ENCODE peak calls at places on chromosomes 2 and 18, in seven cellular contexts. Z is suprapubic skin; S is left ventricle myocardium inferior; J is PC-9; I is IMR-90; M is upper lobe of right lung; Y is CD8-positive, alpha-beta T cell. H is an unnamed sample.

GRCh38 chr2:212001280-212001679 is 537.3 kb downstream of the ERBB4 start:
- DNase-seq in Z (no peak), S (no peak), J (no peak), I (no peak), M (no peak), Y (no peak), H (no peak)

GRCh38 chr2:197159681-197160211 is 150.8 kb downstream of the ANKRD44 start:
- DNase-seq in Z (no peak), S (no peak), J (no peak), I (peak), M (no peak), Y (peak), H (no peak)

GRCh38 chr2:176638167-176639015 is 369.1 kb downstream of the MTX2 start:
- DNase-seq in Z (peak), S (peak), J (peak), I (peak), M (peak), Y (peak), H (peak)

GRCh38 chr2:229490167-229490566 is 219.1 kb upstream of the PID1 start:
- DNase-seq in Z (no peak), S (no peak), J (no peak), I (no peak), M (no peak), Y (no peak), H (no peak)

GRCh38 chr2:29902356-29902755 is 19.0 kb downstream of the ALK start:
- DNase-seq in Z (no peak), S (no peak), J (no peak), I (no peak), M (no peak), Y (no peak), H (no peak)

GRCh38 chr18:25605322-25605721 is 253.4 kb upstream of the ZNF521 start:
- DNase-seq in Z (no peak), S (no peak), J (no peak), I (no peak), M (no peak), Y (no peak), H (no peak)

GRCh38 chr18:44826418-44827259 is 146.0 kb downstream of the SETBP1 start:
- DNase-seq in Z (peak), S (peak), J (peak), I (peak), M (no peak), Y (no peak), H (peak)

GRCh38 chr2:158394453-158394852 is 62.1 kb downstream of the CCDC148 start:
- DNase-seq in Z (no peak), S (no peak), J (no peak), I (no peak), M (no peak), Y (no peak), H (no peak)

DNA sequence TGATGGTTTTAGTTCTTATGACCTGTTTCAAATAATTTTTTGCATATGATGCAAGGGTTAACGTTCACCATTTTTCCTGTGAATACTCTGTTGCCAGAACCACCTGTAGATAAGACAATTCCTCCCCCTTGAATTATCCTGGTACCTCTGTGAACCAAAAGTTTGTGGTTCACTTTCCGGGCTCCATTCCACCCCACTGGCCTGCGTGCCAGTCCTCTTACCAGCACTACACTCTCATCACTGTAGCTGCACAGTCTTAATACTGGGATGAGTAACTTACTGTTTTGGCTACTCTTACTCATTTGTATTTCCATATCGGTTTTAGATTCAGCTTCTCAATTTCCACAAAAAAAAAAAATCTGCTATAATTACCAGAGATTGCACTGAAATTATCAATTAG is 34.4 kb downstream of the AFG3L2 start:
- DNase-seq in Z (no peak), S (no peak), J (no peak), I (no peak), M (no peak), Y (no peak), H (no peak)
- H3K27ac ChIP-seq in Z (no peak), S (no peak), J (no peak), I (no peak), M (no peak), Y (no peak), H (no peak)

DNA sequence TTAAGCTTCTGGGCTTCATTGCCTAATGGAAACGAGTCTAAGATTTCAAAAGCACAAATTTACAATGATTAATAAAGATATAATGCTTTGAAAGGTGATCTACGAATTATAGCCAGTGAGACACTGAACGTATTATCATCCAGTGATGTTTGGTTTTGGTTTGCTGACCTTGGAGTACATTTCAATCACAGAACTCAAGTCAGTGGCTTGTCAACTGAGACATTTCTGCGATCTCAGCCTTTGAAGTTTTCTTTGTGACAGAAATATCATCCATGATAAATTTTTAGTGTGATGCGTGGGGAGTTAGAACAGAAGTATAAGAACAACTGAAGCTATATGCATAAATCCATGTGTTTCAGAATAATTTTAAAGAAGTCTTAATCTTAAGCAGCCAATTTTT is 263.8 kb downstream of the TCF4 start:
- DNase-seq in Z (no peak), S (no peak), J (no peak), I (no peak), M (no peak), Y (no peak), H (no peak)
- H3K27ac ChIP-seq in Z (peak), S (peak), J (no peak), I (no peak), M (no peak), Y (no peak), H (no peak)

GRCh38 chr2:191845248-191845715 is 1.6 kb downstream of the CAVIN2 start:
- DNase-seq in Z (no peak), S (peak), J (no peak), I (no peak), M (peak), Y (no peak), H (no peak)
- H3K27ac ChIP-seq in Z (peak), S (peak), J (no peak), I (peak), M (peak), Y (no peak), H (peak)

DNA sequence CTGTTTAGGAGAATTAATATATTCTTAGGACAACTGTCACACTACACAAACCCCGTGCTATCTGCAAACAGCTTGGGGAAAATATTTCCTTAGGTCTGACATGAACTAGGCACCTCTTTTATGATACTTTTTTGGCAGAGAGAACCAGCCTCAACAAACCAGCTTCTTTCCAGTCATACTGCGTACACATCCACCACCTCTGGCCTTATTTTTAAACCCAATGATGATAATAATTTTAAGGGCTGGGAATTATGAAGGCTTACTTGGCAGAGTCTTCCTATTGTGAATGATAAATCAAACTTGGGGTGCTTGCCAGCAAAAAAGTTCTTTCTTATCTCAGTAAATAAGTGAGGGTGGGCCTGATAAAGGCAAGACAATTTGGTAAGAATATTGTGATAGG is 1230.2 kb upstream of the ZEB2 start:
- DNase-seq in Z (no peak), S (no peak), J (no peak), I (no peak), M (no peak), Y (no peak), H (no peak)
- H3K27ac ChIP-seq in Z (no peak), S (no peak), J (no peak), I (no peak), M (no peak), Y (no peak), H (no peak)

GRCh38 chr2:54454922-54455583 is 1.1 kb upstream of the SPTBN1 start:
- DNase-seq in Z (no peak), S (no peak), J (peak), I (no peak), M (peak), Y (no peak), H (no peak)

GRCh38 chr2:54456526-54457325 is 599 bp downstream of the SPTBN1 start:
- DNase-seq in Z (no peak), S (peak), J (peak), I (peak), M (peak), Y (no peak), H (no peak)

GRCh38 chr2:54457326-54458023 is 1.3 kb downstream of the SPTBN1 start:
- DNase-seq in Z (no peak), S (peak), J (peak), I (no peak), M (peak), Y (no peak), H (no peak)

GRCh38 chr2:54454548-54454921 is 1.6 kb upstream of the SPTBN1 start:
- DNase-seq in Z (no peak), S (no peak), J (no peak), I (no peak), M (no peak), Y (no peak), H (no peak)

DNA sequence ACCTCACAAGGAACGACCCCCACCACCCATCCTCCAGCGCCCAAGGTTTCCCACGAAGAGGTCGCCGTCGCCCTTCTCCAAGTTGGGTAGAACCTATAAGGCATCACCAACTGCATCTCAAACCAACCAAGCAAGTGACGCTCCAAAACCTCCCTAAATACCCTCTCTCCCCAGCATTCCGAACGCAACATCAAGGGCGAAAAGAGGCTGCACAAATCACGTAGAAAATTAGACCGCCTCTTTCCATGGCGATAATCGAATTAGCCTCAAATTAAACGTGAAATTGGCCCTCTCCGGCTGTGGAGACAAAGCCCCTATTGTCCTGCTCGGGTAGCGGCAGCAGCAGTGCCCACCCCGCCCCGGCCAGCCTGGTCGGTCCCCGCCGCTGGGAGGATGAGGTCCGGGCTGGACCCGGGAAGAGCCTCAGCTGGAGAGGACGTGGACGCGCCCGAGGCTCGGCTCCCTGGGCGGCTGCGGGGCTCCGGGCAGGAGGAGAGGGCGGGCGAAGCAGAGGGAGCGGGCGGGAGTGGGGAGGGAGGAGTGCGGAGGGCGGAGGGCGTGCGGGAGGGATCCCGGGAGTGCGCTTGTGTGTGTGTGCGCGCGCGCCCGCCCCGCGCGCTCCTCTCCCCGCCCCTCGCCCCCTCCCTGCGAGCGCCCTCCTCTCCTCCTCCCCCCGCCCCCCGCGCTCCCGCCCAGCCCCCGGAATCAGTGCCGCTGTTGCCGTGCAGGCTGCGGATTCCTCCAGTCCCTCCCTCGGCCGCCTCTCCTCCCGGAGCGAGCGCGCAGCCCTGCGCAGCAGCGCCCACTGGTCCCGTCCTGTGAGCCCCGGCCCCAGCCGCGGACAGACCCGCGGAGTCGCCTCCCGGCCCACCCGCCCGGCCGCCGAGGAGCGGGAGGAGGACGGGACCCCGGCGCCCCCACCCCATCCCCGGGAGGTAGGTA is at the start of gene SPTBN1:
- DNase-seq in Z (peak), S (peak), J (peak), I (peak), M (peak), Y (peak), H (peak)
- H3K27ac ChIP-seq in Z (peak), S (peak), J (no peak), I (peak), M (peak), Y (no peak), H (peak)

DNA sequence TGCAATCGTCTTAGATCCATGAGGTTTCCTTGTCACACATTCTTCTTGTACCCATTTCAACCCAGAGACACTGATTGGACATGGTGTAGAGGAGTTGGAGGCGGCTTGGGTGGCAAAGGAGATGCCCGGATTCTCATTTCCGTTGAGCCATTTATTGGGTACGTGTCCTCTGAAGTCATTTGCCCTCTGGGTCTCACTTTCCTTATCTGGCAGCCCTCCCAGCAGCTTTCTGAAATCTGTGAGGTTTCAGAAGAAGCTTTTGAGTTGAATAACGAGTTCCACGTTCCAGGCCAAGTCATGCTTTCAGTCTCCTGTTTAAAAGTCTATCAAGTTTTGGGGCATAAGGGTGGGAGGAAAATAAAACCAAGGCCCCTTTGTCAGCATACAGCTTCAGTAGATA is 117.2 kb downstream of the MGAT5 start:
- DNase-seq in Z (no peak), S (no peak), J (no peak), I (no peak), M (no peak), Y (no peak), H (no peak)
- H3K27ac ChIP-seq in Z (no peak), S (peak), J (no peak), I (no peak), M (no peak), Y (no peak), H (no peak)

GRCh38 chr18:48502906-48503305 is 35.9 kb upstream of the CTIF start:
- DNase-seq in Z (no peak), S (no peak), J (no peak), I (no peak), M (no peak), Y (no peak), H (no peak)

GRCh38 chr18:48504819-48505218 is 34.0 kb upstream of the CTIF start:
- DNase-seq in Z (no peak), S (no peak), J (no peak), I (no peak), M (no peak), Y (no peak), H (no peak)
- H3K27ac ChIP-seq in Z (no peak), S (no peak), J (no peak), I (no peak), M (no peak), Y (no peak), H (no peak)

GRCh38 chr2:26765475-26766200 is 1.6 kb downstream of the SLC35F6 start:
- DNase-seq in Z (no peak), S (no peak), J (no peak), I (no peak), M (no peak), Y (no peak), H (no peak)
- H3K27ac ChIP-seq in Z (peak), S (peak), J (peak), I (peak), M (no peak), Y (no peak), H (no peak)

DNA sequence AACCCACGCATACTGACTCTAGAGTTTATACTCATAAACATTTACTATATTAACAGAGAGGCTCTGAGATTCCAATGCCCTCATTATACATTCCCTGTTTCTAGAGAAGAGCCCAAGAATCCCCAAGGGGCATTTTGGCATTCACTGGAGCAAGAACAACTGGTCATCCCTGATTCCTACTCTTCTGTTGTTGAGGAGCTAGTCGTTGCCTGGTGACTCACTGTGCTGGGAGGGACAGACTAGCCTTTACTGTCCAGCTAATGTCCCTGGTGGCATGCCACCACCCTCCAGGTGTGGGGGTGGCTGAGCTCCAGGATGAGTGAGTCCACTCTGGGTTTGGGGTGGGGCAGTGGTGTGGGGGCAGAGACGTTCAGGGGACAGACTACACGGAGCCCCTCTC is 49.2 kb downstream of the RHOB start:
- DNase-seq in Z (no peak), S (no peak), J (peak), I (peak), M (peak), Y (no peak), H (no peak)
- H3K27ac ChIP-seq in Z (peak), S (no peak), J (peak), I (no peak), M (no peak), Y (no peak), H (no peak)

DNA sequence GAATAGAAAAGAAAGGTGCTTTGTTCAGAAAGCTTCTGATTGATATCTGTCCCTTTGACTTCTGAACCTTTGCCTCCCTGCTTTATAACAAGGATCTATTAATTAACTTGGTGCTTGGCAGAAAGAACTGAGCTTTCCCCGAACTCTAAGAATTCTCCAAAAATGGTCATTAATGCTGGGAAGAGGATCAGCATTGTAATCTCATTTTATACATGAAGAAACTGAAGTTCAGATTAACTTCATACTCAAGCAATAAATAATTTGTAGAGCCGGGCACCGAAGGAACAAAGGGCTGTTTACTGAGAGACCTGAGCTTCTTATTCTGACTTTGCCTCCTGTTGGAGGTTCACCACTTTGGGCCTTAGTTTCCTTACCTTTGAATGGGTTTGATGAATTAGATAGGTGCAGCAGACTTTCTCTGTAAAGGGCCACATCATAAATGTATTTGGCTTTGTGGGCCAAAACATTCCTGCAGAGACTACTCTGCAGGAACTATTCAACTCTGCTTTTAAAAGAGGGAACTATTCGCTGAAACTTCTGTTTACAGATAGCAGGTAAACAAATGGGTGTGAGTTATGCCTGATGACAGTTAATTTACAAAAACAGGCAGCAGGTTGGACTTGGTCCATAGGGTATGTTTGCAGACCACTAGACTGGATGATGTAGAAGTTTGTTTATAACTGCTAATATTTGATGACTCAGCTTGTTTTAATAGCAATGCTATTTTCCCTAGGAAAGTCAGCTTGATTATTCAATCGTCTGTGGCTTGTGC is 272.9 kb downstream of the TGIF1 start:
- DNase-seq in Z (no peak), S (no peak), J (no peak), I (peak), M (no peak), Y (no peak), H (peak)
- H3K27ac ChIP-seq in Z (no peak), S (no peak), J (no peak), I (peak), M (no peak), Y (no peak), H (peak)

H was measured in small intestine.